ENCODE peak calls at places on chromosomes 5 and 9, in five cellular contexts. C is heart left ventricle, X is OCI-LY7, P is AG04450, V is GM12878. K is an unnamed sample.

GRCh38 chr5:96330532-96331140 is 102.4 kb downstream of the PCSK1 start:
- DNase-seq in P (no peak), C (no peak), X (no peak), V (no peak), K (no peak)

GRCh38 chr5:2542821-2543220 is 208.7 kb downstream of the IRX2 start:
- DNase-seq in C (no peak), X (no peak), P (no peak), V (no peak), K (peak; percentile 49)

GRCh38 chr9:136174779-136175744 is 29.9 kb downstream of the LHX3 start:
- DNase-seq in P (no peak), C (no peak), V (no peak), X (no peak), K (no peak)

GRCh38 chr9:35700031-35700430 is 10.3 kb upstream of the TPM2 start:
- DNase-seq in X (no peak), P (no peak), C (no peak), V (no peak), K (no peak)

GRCh38 chr9:119313846-119314245 is 55.4 kb downstream of the BRINP1 start:
- DNase-seq in X (no peak), C (no peak), P (no peak), V (no peak), K (no peak)

GRCh38 chr9:78351816-78352215 is 54.9 kb downstream of the PSAT1 start:
- DNase-seq in X (no peak), P (no peak), V (no peak), C (no peak), K (no peak)

GRCh38 chr9:73223594-73223993 is 71.9 kb downstream of the ANXA1 start:
- DNase-seq in V (no peak), C (no peak), X (no peak), P (no peak), K (no peak)

GRCh38 chr5:118224546-118224945 is 763.8 kb downstream of the DTWD2 start:
- DNase-seq in C (no peak), V (no peak), P (no peak), X (no peak), K (no peak)

GRCh38 chr5:42944989-42945388 is 95.1 kb downstream of the ANXA2R start:
- DNase-seq in C (peak; percentile 23), V (no peak), P (peak; percentile 76), X (no peak), K (no peak)

GRCh38 chr5:94431696-94432095 is 186.7 kb downstream of the KIAA0825 start:
- DNase-seq in V (no peak), P (no peak), C (no peak), X (no peak), K (no peak)

GRCh38 chr5:84274585-84275468 is 109.9 kb downstream of the EDIL3 start:
- DNase-seq in C (no peak), X (peak; percentile 17), P (no peak), V (no peak), K (no peak)

GRCh38 chr5:148849461-148849860 is 23.1 kb downstream of the ADRB2 start:
- DNase-seq in C (no peak), P (no peak), V (no peak), X (peak; percentile 36), K (no peak)

GRCh38 chr9:12539602-12540001 is 153.6 kb upstream of the TYRP1 start:
- DNase-seq in X (no peak), C (no peak), P (no peak), V (no peak), K (no peak)

GRCh38 chr9:110128664-110129329 is 79.2 kb downstream of the C9orf152 start:
- DNase-seq in C (no peak), P (no peak), V (peak; percentile 88), X (peak; percentile 92), K (peak; percentile 52)

GRCh38 chr5:83555263-83555662 is 83.7 kb downstream of the VCAN start:
- DNase-seq in X (no peak), C (no peak), P (no peak), V (no peak), K (no peak)

GRCh38 chr5:1930880-1931589 is 48.3 kb upstream of the IRX4 start:
- DNase-seq in P (no peak), X (no peak), V (no peak), C (peak; percentile 25), K (peak; percentile 74)

GRCh38 chr9:132994410-132995120 is 16.1 kb downstream of the GFI1B start:
- DNase-seq in P (no peak), X (peak; percentile 32), C (no peak), V (no peak), K (no peak)

GRCh38 chr5:87154191-87154590 is 113.5 kb upstream of the RASA1 start:
- DNase-seq in V (no peak), X (no peak), P (no peak), C (no peak), K (no peak)

GRCh38 chr9:93092171-93092991 is 3.6 kb upstream of the CARD19 start:
- DNase-seq in P (no peak), C (peak; percentile 16), X (no peak), V (no peak), K (peak; percentile 73)

GRCh38 chr5:134549714-134550113 is 24.2 kb downstream of the JADE2 start:
- DNase-seq in V (no peak), P (no peak), X (no peak), C (no peak), K (no peak)

GRCh38 chr5:76477061-76477460 is 74.0 kb downstream of the IQGAP2 start:
- DNase-seq in X (no peak), V (no peak), C (no peak), P (no peak), K (no peak)

GRCh38 chr9:112863781-112864180 is 26.9 kb downstream of the SLC46A2 start:
- DNase-seq in P (no peak), C (no peak), V (no peak), X (no peak), K (no peak)

GRCh38 chr9:76701441-76702031 is 62.7 kb upstream of the PCA3 start:
- DNase-seq in C (no peak), X (no peak), P (no peak), V (no peak), K (no peak)

GRCh38 chr9:133188843-133189180 is 20.2 kb downstream of the OBP2B start:
- DNase-seq in V (no peak), C (no peak), X (no peak), P (no peak), K (no peak)

GRCh38 chr5:138230261-138230660 is 17.1 kb upstream of the CDC23 start:
- DNase-seq in V (no peak), C (peak; percentile 46), P (no peak), X (no peak), K (no peak)

GRCh38 chr5:140821375-140822280 is at the start of gene PCDHA5:
- DNase-seq in V (no peak), C (no peak), X (peak; percentile 52), P (no peak), K (no peak)

GRCh38 chr5:90170231-90170630 is 239.3 kb downstream of the CETN3 start:
- DNase-seq in P (no peak), X (no peak), C (no peak), V (no peak), K (no peak)

GRCh38 chr9:17116400-17116837 is 18.4 kb upstream of the CNTLN start:
- DNase-seq in X (peak; percentile 24), C (no peak), V (no peak), P (no peak), K (no peak)

GRCh38 chr5:107215581-107215980 is 455.2 kb downstream of the EFNA5 start:
- DNase-seq in P (no peak), C (no peak), V (no peak), X (no peak), K (no peak)

GRCh38 chr5:138831703-138832102 is 43.4 kb downstream of the LRRTM2 start:
- DNase-seq in V (no peak), P (no peak), X (no peak), C (no peak), K (no peak)

GRCh38 chr5:68958428-68958827 is 135.4 kb upstream of the SLC30A5 start:
- DNase-seq in V (no peak), X (no peak), C (no peak), P (no peak), K (no peak)

GRCh38 chr9:83449166-83449565 is 89.0 kb downstream of the FRMD3 start:
- DNase-seq in V (no peak), C (no peak), X (no peak), P (no peak), K (no peak)

GRCh38 chr5:135600971-135601381 is 22.2 kb upstream of the CXCL14 start:
- DNase-seq in V (no peak), C (no peak), X (no peak), P (no peak), K (peak; percentile 12)

DNA sequence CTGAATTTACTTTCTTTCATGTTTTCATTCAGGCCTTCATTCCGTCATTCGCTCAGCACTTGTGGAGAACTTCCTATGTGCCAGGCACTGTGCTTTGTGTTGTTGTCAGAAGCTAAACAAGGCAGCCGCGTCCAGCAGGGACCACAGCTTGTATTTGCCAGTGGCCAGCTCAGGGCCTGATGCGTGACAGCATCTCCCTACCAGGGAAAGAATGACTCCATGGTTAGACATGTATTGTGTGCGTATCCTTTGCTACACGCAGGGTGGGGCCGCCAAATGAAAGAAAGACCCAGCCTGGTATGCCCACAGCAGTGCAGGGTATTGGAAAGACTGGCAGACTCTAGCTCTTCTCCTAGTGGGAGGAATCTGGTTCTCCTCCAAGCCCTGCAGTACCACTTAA is 4.7 kb upstream of the COL27A1 start:
- DNase-seq in V (no peak), C (no peak), P (no peak), X (no peak), K (no peak)
- H3K27ac ChIP-seq in V (no peak overlapping the region), C (no peak overlapping the region), P (no peak overlapping the region), X (no peak overlapping the region), K (no peak overlapping the region)

GRCh38 chr9:33227013-33227398 is 13.0 kb upstream of the SPINK4 start:
- DNase-seq in V (no peak), X (peak; percentile 22), C (peak; percentile 32), P (no peak), K (no peak)
- H3K4me3 ChIP-seq in V (no peak overlapping the region), X (no peak overlapping the region), C (no peak overlapping the region), P (no peak overlapping the region), K (no peak overlapping the region)

DNA sequence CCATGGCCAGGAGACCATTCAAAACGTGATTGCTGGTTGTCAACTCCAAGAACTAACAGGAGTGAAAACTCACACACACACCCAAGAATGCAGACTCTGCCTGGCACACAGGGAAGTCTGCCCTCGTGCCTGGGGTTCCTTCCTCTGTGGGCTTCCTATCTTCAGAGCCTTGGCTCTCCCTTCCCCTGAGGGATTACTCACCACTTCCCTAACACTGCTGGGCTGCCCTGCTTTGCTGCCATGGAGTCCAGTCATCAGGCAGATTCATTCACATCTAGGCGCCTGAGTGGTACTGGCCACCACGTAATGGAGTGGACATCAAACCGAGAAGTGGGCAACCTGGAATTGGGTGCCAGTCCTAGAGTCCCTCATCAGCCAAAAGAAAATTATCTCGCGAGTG is 76.4 kb upstream of the PRSS3 start:
- DNase-seq in V (no peak), C (no peak), X (no peak), P (no peak), K (no peak)
- TF ChIP-seq CTCF in V (no peak), C (no peak), X (no peak), P (no peak), K (no peak)

GRCh38 chr9:116695441-116695840 is 8.3 kb downstream of the TRIM32 start:
- DNase-seq in P (no peak), X (peak; percentile 13), V (no peak), C (no peak), K (no peak)

GRCh38 chr9:116697341-116697740 is 10.2 kb downstream of the TRIM32 start:
- DNase-seq in V (no peak), X (no peak), C (no peak), P (no peak), K (no peak)

GRCh38 chr9:116693233-116693731 is 6.2 kb downstream of the TRIM32 start:
- DNase-seq in X (no peak), V (no peak), P (no peak), C (no peak), K (no peak)

GRCh38 chr9:116692619-116693018 is 5.5 kb downstream of the TRIM32 start:
- DNase-seq in P (no peak), X (peak; percentile 8), C (no peak), V (no peak), K (no peak)

GRCh38 chr9:116694892-116695291 is 7.8 kb downstream of the TRIM32 start:
- DNase-seq in V (no peak), P (no peak), X (no peak), C (no peak), K (no peak)
- H3K27ac ChIP-seq in V (no peak overlapping the region), P (no peak overlapping the region), X (no peak overlapping the region), C (no peak overlapping the region), K (no peak overlapping the region)